ENCODE peak calls at places on chromosome 18, in ten cellular contexts. P is A549, Z is mammary epithelial cell, S is fibroblast of the aortic adventitia, H is AG04450, U is heart right ventricle, D is bronchial epithelial cell, Q is left lung, B is ascending aorta, X is HFF-Myc. R is an unnamed sample.

GRCh38 chr18:52312321-52312720 is 27.7 kb upstream of the DCC start:
- DNase-seq in P (no peak), Z (peak), S (no peak), H (no peak), U (no peak), D (peak), Q (no peak), B (no peak), X (no peak), R (no peak)

GRCh38 chr18:22194151-22194598 is 24.8 kb downstream of the GATA6 start:
- DNase-seq in P (no peak), Z (no peak), S (peak), H (no peak), U (no peak), D (no peak), Q (no peak), B (no peak), X (no peak), R (no peak)

GRCh38 chr18:67766930-67767329 is 250.4 kb upstream of the DSEL start:
- DNase-seq in P (peak), Z (peak), S (peak), H (peak), U (no peak), D (peak), Q (no peak), B (no peak), X (peak), R (peak)

GRCh38 chr18:76209597-76209996 is 285.4 kb downstream of the ZNF516 start:
- DNase-seq in P (no peak), Z (peak), S (peak), H (peak), U (no peak), D (peak), Q (no peak), B (no peak), X (peak), R (peak)

GRCh38 chr18:73045037-73045436 is 177.2 kb upstream of the NETO1 start:
- DNase-seq in P (no peak), Z (no peak), S (no peak), H (no peak), U (no peak), D (no peak), Q (peak), B (no peak), X (no peak), R (no peak)

GRCh38 chr18:44679056-44679911 is 1.4 kb upstream of the SETBP1 start:
- DNase-seq in P (peak), Z (peak), S (peak), H (peak), U (peak), D (peak), Q (peak), B (peak), X (peak), R (peak)

GRCh38 chr18:23719634-23720201 is 30.5 kb downstream of the LAMA3 start:
- DNase-seq in P (peak), Z (peak), S (peak), H (peak), U (no peak), D (peak), Q (no peak), B (no peak), X (peak), R (peak)

GRCh38 chr18:55245200-55245599 is 285.9 kb upstream of the CCDC68 start:
- DNase-seq in P (no peak), Z (no peak), S (peak), H (no peak), U (no peak), D (no peak), Q (no peak), B (no peak), X (no peak), R (peak)

GRCh38 chr18:23933407-23933806 is 81.1 kb upstream of the TTC39C start:
- DNase-seq in P (no peak), Z (no peak), S (peak), H (no peak), U (no peak), D (no peak), Q (no peak), B (no peak), X (no peak), R (peak)

GRCh38 chr18:35711227-35711626 is 129.7 kb downstream of the GALNT1 start:
- DNase-seq in P (no peak), Z (no peak), S (no peak), H (no peak), U (no peak), D (no peak), Q (no peak), B (no peak), X (no peak), R (no peak)

GRCh38 chr18:21900594-21901352 is 160.2 kb downstream of the MIB1 start:
- DNase-seq in P (no peak), Z (no peak), S (no peak), H (no peak), U (no peak), D (no peak), Q (no peak), B (no peak), X (no peak), R (no peak)

GRCh38 chr18:75071866-75072671 is 136.9 kb downstream of the PTGR3 start:
- DNase-seq in P (no peak), Z (no peak), S (no peak), H (no peak), U (no peak), D (no peak), Q (no peak), B (no peak), X (no peak), R (no peak)

GRCh38 chr18:73913505-73913904 is 234.1 kb downstream of the FBXO15 start:
- DNase-seq in P (no peak), Z (no peak), S (no peak), H (no peak), U (no peak), D (no peak), Q (no peak), B (no peak), X (no peak), R (no peak)

GRCh38 chr18:61034581-61034980 is 298.6 kb upstream of the CDH20 start:
- DNase-seq in P (no peak), Z (no peak), S (no peak), H (no peak), U (no peak), D (no peak), Q (no peak), B (no peak), X (no peak), R (no peak)

GRCh38 chr18:26655010-26655613 is 106.8 kb upstream of the KCTD1 start:
- DNase-seq in P (peak), Z (no peak), S (peak), H (no peak), U (no peak), D (peak), Q (no peak), B (no peak), X (no peak), R (peak)

GRCh38 chr18:80109676-80110078 is 615 bp downstream of the ADNP2 start:
- DNase-seq in P (peak), Z (peak), S (peak), H (no peak), U (peak), D (peak), Q (peak), B (no peak), X (no peak), R (peak)

GRCh38 chr18:71878226-71878625 is 665.9 kb downstream of the CBLN2 start:
- DNase-seq in P (no peak), Z (no peak), S (no peak), H (no peak), U (no peak), D (no peak), Q (no peak), B (no peak), X (no peak), R (no peak)

GRCh38 chr18:62030091-62030985 is 137.5 kb upstream of the RNF152 start:
- DNase-seq in P (no peak), Z (no peak), S (peak), H (no peak), U (no peak), D (no peak), Q (no peak), B (no peak), X (peak), R (peak)

GRCh38 chr18:48932822-48933510 is 17.8 kb downstream of the SMAD7 start:
- DNase-seq in P (no peak), Z (no peak), S (peak), H (no peak), U (no peak), D (no peak), Q (no peak), B (no peak), X (no peak), R (no peak)

GRCh38 chr18:64287926-64288325 is 139.0 kb upstream of the LINC00305 start:
- DNase-seq in P (no peak), Z (no peak), S (no peak), H (no peak), U (no peak), D (no peak), Q (no peak), B (no peak), X (no peak), R (no peak)

GRCh38 chr18:74564012-74564411 is 29.7 kb downstream of the CNDP1 start:
- DNase-seq in P (no peak), Z (no peak), S (no peak), H (no peak), U (no peak), D (no peak), Q (no peak), B (no peak), X (no peak), R (no peak)

GRCh38 chr18:70194227-70194890 is 11.1 kb downstream of the RTTN start:
- DNase-seq in P (no peak), Z (no peak), S (no peak), H (no peak), U (no peak), D (no peak), Q (no peak), B (no peak), X (no peak), R (no peak)

GRCh38 chr18:50775207-50775606 is 44.6 kb downstream of the MRO start:
- DNase-seq in P (no peak), Z (no peak), S (no peak), H (no peak), U (no peak), D (no peak), Q (no peak), B (no peak), X (no peak), R (no peak)
- H3K4me3 ChIP-seq in P (no peak), Z (no peak), S (no peak), H (no peak), U (no peak), D (no peak), Q (no peak), B (no peak), X (no peak), R (no peak)

GRCh38 chr18:13217466-13217961 is 1.0 kb upstream of the LDLRAD4 start:
- DNase-seq in P (peak), Z (peak), S (no peak), H (no peak), U (peak), D (no peak), Q (peak), B (no peak), X (no peak), R (peak)

GRCh38 chr18:13216732-13217465 is 1.7 kb upstream of the LDLRAD4 start:
- DNase-seq in P (no peak), Z (no peak), S (no peak), H (no peak), U (peak), D (no peak), Q (peak), B (no peak), X (no peak), R (no peak)

GRCh38 chr18:13218376-13219011 is at the start of gene LDLRAD4:
- DNase-seq in P (no peak), Z (no peak), S (no peak), H (no peak), U (peak), D (no peak), Q (no peak), B (no peak), X (no peak), R (no peak)

GRCh38 chr18:13217971-13218375 is 587 bp upstream of the LDLRAD4 start:
- DNase-seq in P (no peak), Z (no peak), S (no peak), H (no peak), U (peak), D (no peak), Q (peak), B (no peak), X (no peak), R (no peak)

GRCh38 chr18:13216092-13216582 is 2.4 kb upstream of the LDLRAD4 start:
- DNase-seq in P (peak), Z (peak), S (peak), H (no peak), U (peak), D (peak), Q (no peak), B (peak), X (peak), R (peak)
- TF ChIP-seq CTCF in P (peak), Z (peak), S (peak), H (peak), U (peak), D (peak), Q (peak), B (peak), X (peak), R (peak)

DNA sequence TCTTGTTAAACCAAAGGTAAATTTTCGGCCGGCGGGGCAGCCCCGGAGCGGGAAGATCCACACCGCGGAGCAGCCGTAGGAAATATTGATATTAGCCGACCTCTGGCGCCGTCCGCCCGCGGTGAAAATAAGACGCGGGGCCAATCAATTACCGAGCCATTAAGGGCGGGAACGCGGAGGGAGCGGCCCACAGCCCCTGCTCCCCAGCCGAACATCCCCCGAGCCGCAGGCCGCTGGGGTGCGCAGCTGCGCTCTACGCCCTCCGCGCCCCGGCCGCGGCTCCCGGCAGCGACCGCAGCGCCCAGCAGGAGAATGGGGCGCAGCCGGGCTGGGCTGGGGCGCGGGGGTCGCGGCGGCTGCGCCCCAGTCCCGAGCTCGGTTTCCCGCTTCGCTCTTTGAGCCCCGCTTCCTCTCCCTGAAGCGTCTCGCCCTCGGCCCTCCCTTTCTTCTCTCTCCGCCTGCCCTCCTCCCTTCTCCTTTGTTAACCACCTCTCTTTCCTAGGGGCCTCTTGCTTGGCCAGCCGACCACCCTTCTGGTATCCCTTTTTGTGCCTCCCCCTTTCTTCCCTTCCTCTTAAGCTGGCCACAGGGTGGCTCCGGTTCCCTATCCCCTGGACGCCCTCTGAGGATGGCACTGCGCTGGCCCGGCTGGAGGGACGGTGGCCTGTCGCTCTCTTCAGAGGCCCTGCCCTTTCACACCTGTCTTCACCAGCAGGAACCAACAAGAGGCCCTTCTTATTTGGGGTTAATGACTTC is 40.9 kb downstream of the CELF4 start:
- DNase-seq in P (no peak), Z (no peak), S (no peak), H (no peak), U (no peak), D (no peak), Q (no peak), B (no peak), X (no peak), R (no peak)
- H3K4me3 ChIP-seq in P (peak), Z (no peak), S (no peak), H (no peak), U (no peak), D (no peak), Q (no peak), B (no peak), X (no peak), R (no peak)

GRCh38 chr18:51135361-51135760 is 62.1 kb downstream of the MEX3C start:
- DNase-seq in P (peak), Z (peak), S (peak), H (no peak), U (no peak), D (peak), Q (no peak), B (no peak), X (no peak), R (peak)

GRCh38 chr18:51137891-51138290 is 59.6 kb downstream of the MEX3C start:
- DNase-seq in P (no peak), Z (peak), S (no peak), H (no peak), U (no peak), D (peak), Q (no peak), B (no peak), X (no peak), R (no peak)

GRCh38 chr18:51134721-51135120 is 62.8 kb downstream of the MEX3C start:
- DNase-seq in P (no peak), Z (no peak), S (no peak), H (no peak), U (no peak), D (no peak), Q (no peak), B (no peak), X (no peak), R (no peak)

GRCh38 chr18:51137051-51137729 is 60.3 kb downstream of the MEX3C start:
- DNase-seq in P (no peak), Z (no peak), S (no peak), H (no peak), U (no peak), D (no peak), Q (no peak), B (no peak), X (no peak), R (no peak)

DNA sequence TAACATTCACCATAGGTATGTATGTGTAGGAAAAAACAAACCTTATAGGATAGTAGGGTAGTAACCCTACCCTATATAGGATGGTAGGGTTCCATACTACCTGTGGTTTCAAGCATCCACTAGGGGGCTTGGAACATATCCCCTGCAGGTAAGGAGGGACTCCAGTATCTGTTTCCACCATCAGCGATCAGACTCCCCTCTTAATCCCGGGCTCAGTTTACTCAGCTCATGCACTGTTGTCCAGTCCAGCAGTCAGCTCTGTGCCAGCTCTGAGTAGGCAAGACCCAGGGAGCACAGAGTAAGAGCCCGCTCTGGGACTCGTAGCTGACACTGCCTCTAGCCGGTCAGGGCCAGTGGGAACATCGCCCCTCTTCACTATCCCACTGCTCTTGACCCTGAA is 61.7 kb downstream of the MEX3C start:
- DNase-seq in P (peak), Z (no peak), S (no peak), H (no peak), U (no peak), D (no peak), Q (no peak), B (no peak), X (no peak), R (no peak)
- TF ChIP-seq CTCF in P (peak), Z (peak), S (peak), H (peak), U (no peak), D (peak), Q (no peak), B (no peak), X (peak), R (peak)

GRCh38 chr18:47915930-47916329 is 14.5 kb downstream of the SMAD2 start:
- DNase-seq in P (no peak), Z (no peak), S (no peak), H (no peak), U (no peak), D (peak), Q (no peak), B (no peak), X (no peak), R (no peak)

GRCh38 chr18:47912794-47913594 is 17.5 kb downstream of the SMAD2 start:
- DNase-seq in P (no peak), Z (no peak), S (peak), H (no peak), U (no peak), D (no peak), Q (no peak), B (no peak), X (no peak), R (no peak)

GRCh38 chr18:47919916-47920315 is 10.5 kb downstream of the SMAD2 start:
- DNase-seq in P (no peak), Z (no peak), S (no peak), H (no peak), U (no peak), D (no peak), Q (no peak), B (no peak), X (no peak), R (no peak)

GRCh38 chr18:47915229-47915628 is 15.2 kb downstream of the SMAD2 start:
- DNase-seq in P (no peak), Z (peak), S (no peak), H (no peak), U (no peak), D (peak), Q (no peak), B (no peak), X (no peak), R (no peak)

GRCh38 chr18:47917923-47918610 is 12.4 kb downstream of the SMAD2 start:
- DNase-seq in P (no peak), Z (no peak), S (no peak), H (no peak), U (no peak), D (no peak), Q (no peak), B (no peak), X (no peak), R (no peak)
- H3K4me3 ChIP-seq in P (no peak), Z (no peak), S (no peak), H (no peak), U (no peak), D (no peak), Q (no peak), B (no peak), X (no peak), R (no peak)

GRCh38 chr18:8426401-8426800 is 182.8 kb upstream of the RAB12 start:
- DNase-seq in P (peak), Z (no peak), S (no peak), H (no peak), U (no peak), D (no peak), Q (no peak), B (no peak), X (no peak), R (no peak)
- TF ChIP-seq CTCF in P (peak), Z (peak), S (no peak), H (peak), U (no peak), D (peak), Q (no peak), B (no peak), X (peak), R (no peak)

DNA sequence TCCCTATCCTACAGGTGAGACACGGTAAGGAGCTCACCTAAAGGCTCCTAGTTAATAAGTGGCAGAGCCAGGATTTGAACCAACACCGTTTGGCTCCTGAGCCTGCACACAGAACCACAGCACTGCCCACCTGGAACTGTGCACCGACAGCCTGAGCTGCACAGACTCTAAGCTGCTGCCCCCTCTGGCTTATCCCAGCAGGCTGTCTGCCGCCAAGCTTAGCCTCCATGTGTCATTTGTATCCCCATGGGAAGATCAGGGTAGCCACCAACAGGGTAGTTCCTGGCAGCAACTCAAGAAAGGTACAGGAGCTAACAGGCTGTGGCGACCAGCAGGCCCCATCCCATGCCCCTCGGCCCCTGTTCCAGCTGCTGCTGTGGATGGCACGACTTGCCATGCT is 135.7 kb downstream of the LRRC30 start:
- DNase-seq in P (no peak), Z (no peak), S (no peak), H (no peak), U (no peak), D (no peak), Q (no peak), B (no peak), X (no peak), R (no peak)
- H3K4me3 ChIP-seq in P (no peak), Z (no peak), S (no peak), H (no peak), U (no peak), D (no peak), Q (no peak), B (no peak), X (no peak), R (no peak)

GRCh38 chr18:59264136-59264571 is 9.1 kb downstream of the RAX start:
- DNase-seq in P (no peak), Z (no peak), S (no peak), H (no peak), U (no peak), D (no peak), Q (no peak), B (no peak), X (no peak), R (no peak)
- TF ChIP-seq CTCF in P (no peak), Z (no peak), S (no peak), H (no peak), U (no peak), D (no peak), Q (no peak), B (no peak), X (no peak), R (no peak)

GRCh38 chr18:37320320-37320719 is 245.3 kb downstream of the CELF4 start:
- DNase-seq in P (no peak), Z (no peak), S (no peak), H (no peak), U (no peak), D (no peak), Q (no peak), B (no peak), X (no peak), R (no peak)
- H3K4me3 ChIP-seq in P (no peak), Z (no peak), S (no peak), H (no peak), U (no peak), D (no peak), Q (no peak), B (no peak), X (no peak), R (no peak)